ENCODE peak calls at places on chromosomes 11 and 22, in four cellular contexts. C, L, B and U are unnamed samples. For H3K27me3, the result is how much of the 10 kb centered on the place peaks cover.

GRCh38 chr11:94794287-94795168 is 26.4 kb downstream of the AMOTL1 start:
- DNase-seq in L (no peak), C (no peak), B (peak), U (no peak)

GRCh38 chr11:100681064-100681502 is 6.0 kb upstream of the ARHGAP42 start:
- DNase-seq in L (peak), C (peak), B (peak), U (peak)

GRCh38 chr11:103541186-103541795 is 432.1 kb downstream of the DYNC2H1 start:
- DNase-seq in C (no peak), L (no peak), B (no peak), U (no peak)

GRCh38 chr11:66728760-66729385 is at the start of gene SPTBN2:
- DNase-seq in C (no peak), B (no peak), L (peak), U (peak)

GRCh38 chr11:79296113-79296512 is 144.7 kb downstream of the TENM4 start:
- DNase-seq in L (no peak), B (no peak), C (no peak), U (no peak)

GRCh38 chr11:113531575-113532451 is 56.6 kb upstream of the DRD2 start:
- DNase-seq in C (no peak), B (no peak), L (no peak), U (no peak)

GRCh38 chr11:133809525-133810178 is 35.7 kb downstream of the SPATA19 start:
- DNase-seq in B (no peak), L (no peak), C (no peak), U (no peak)

GRCh38 chr22:50027639-50028537 is 15.3 kb upstream of the IL17REL start:
- DNase-seq in C (no peak), B (peak), L (no peak), U (peak)

GRCh38 chr11:48024635-48025071 is 44.3 kb downstream of the PTPRJ start:
- DNase-seq in L (no peak), B (no peak), C (no peak), U (no peak)

GRCh38 chr11:83008581-83008923 is 63.1 kb downstream of the RAB30 start:
- DNase-seq in C (no peak), L (no peak), B (no peak), U (no peak)

GRCh38 chr11:57792060-57792541 is 30.5 kb downstream of the CTNND1 start:
- DNase-seq in B (no peak), C (peak), L (no peak), U (peak)

GRCh38 chr11:46389450-46390330 is 1.9 kb downstream of the CHRM4 start:
- DNase-seq in B (peak), C (no peak), L (peak), U (peak)

GRCh38 chr11:9380773-9381172 is 3.7 kb upstream of the IPO7 start:
- DNase-seq in C (no peak), L (no peak), B (no peak), U (no peak)

GRCh38 chr11:14261094-14261493 is 97.9 kb downstream of the RRAS2 start:
- DNase-seq in L (no peak), B (no peak), C (no peak), U (no peak)

GRCh38 chr11:120909676-120910215 is 114.2 kb upstream of the TBCEL start:
- DNase-seq in B (no peak), C (no peak), L (no peak), U (no peak)

GRCh38 chr11:12981879-12982531 is 27.1 kb upstream of the RASSF10 start:
- DNase-seq in C (no peak), L (no peak), B (no peak), U (no peak)

GRCh38 chr11:124863826-124864165 is 1.4 kb upstream of the ROBO3 start:
- DNase-seq in L (peak), C (no peak), B (no peak), U (no peak)

GRCh38 chr11:79708319-79708928 is 267.6 kb upstream of the TENM4 start:
- DNase-seq in L (no peak), C (peak), B (no peak), U (peak)

GRCh38 chr11:68682531-68682931 is 1.8 kb upstream of the GAL start:
- DNase-seq in C (no peak), B (no peak), L (no peak), U (no peak)

GRCh38 chr11:128195057-128195751 is 392.2 kb downstream of the ETS1 start:
- DNase-seq in C (no peak), B (no peak), L (no peak), U (no peak)

GRCh38 chr11:1994121-1994520 is 3.5 kb downstream of the H19 start:
- DNase-seq in C (no peak), B (no peak), L (no peak), U (no peak)

GRCh38 chr22:46672731-46673130 is 52.5 kb downstream of the GRAMD4 start:
- DNase-seq in C (no peak), B (no peak), L (no peak), U (peak)

GRCh38 chr11:85137597-85137996 is 489.5 kb downstream of the DLG2 start:
- DNase-seq in C (no peak), B (no peak), L (no peak), U (no peak)

GRCh38 chr11:73310076-73310475 is 2.0 kb downstream of the ARHGEF17 start:
- DNase-seq in B (no peak), C (no peak), L (no peak), U (no peak)

GRCh38 chr11:73310661-73311393 is 2.8 kb downstream of the ARHGEF17 start:
- DNase-seq in C (no peak), L (no peak), B (peak), U (no peak)

GRCh38 chr11:73308003-73308962 is at the start of gene ARHGEF17:
- DNase-seq in C (no peak), L (peak), B (no peak), U (peak)

GRCh38 chr11:73307323-73308002 is 613 bp upstream of the ARHGEF17 start:
- DNase-seq in L (peak), B (peak), C (peak), U (peak)

DNA sequence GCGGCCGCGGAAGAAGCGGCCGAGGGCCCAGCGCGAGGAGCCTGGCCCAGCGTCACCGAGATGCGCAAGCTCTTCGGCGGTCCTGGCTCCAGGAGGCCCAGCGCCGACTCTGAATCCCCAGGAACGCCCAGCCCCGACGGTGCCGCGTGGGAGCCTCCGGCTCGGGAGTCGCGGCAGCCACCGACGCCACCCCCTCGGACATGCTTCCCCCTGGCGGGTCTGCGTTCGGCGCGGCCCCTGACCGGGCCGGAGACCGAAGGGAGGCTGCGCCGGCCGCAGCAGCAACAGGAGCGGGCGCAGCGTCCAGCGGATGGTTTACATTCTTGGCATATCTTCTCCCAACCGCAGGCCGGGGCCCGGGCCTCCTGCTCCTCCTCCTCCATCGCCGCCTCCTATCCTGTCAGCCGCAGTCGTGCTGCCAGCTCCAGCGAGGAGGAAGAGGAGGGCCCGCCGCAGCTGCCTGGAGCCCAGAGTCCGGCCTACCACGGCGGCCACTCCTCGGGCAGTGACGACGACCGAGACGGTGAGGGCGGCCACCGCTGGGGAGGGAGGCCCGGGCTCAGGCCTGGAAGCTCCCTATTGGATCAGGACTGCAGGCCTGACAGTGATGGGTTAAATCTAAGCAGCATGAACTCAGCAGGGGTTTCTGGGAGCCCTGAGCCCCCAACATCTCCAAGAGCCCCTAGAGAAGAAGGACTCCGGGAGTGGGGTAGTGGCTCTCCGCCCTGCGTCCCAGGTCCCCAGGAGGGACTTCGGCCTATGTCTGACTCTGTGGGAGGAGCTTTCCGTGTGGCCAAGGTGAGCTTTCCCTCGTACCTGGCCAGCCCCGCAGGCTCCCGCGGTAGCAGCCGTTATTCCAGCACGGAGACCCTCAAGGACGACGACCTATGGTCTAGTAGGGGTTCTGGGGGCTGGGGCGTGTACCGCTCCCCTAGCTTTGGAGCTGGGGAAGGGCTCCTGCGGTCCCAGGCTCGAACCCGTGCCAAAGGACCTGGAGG is 1.2 kb downstream of the ARHGEF17 start:
- DNase-seq in B (peak), L (peak), C (no peak), U (peak)
- TF ChIP-seq EP300 in B (no peak), L (no peak), C (no peak), U (no peak)

GRCh38 chr11:107592813-107593212 is 1.9 kb downstream of the ELMOD1 start:
- DNase-seq in L (no peak), C (no peak), B (no peak), U (no peak)

GRCh38 chr11:107592256-107592655 is 1.3 kb downstream of the ELMOD1 start:
- DNase-seq in C (no peak), B (no peak), L (no peak), U (no peak)

GRCh38 chr11:107590460-107591097 is 368 bp upstream of the ELMOD1 start:
- DNase-seq in C (no peak), B (no peak), L (no peak), U (no peak)

GRCh38 chr11:107591446-107592236 is 694 bp downstream of the ELMOD1 start:
- DNase-seq in B (peak), C (no peak), L (no peak), U (no peak)

GRCh38 chr11:107591098-107591445 is at the start of gene ELMOD1:
- DNase-seq in B (no peak), L (peak), C (no peak), U (peak)
- H3K27me3 ChIP-seq in B (half or more), L (under half), C (under half), U (half or more)

GRCh38 chr11:19834761-19835160 is 122.1 kb downstream of the NAV2 start:
- DNase-seq in C (no peak), B (no peak), L (no peak), U (no peak)

GRCh38 chr11:19829109-19829790 is 116.6 kb downstream of the NAV2 start:
- DNase-seq in C (no peak), B (no peak), L (no peak), U (peak)

GRCh38 chr11:19828382-19829108 is 115.9 kb downstream of the NAV2 start:
- DNase-seq in C (peak), B (no peak), L (no peak), U (no peak)

GRCh38 chr11:19832901-19833300 is 120.3 kb downstream of the NAV2 start:
- DNase-seq in C (no peak), L (no peak), B (no peak), U (no peak)

DNA sequence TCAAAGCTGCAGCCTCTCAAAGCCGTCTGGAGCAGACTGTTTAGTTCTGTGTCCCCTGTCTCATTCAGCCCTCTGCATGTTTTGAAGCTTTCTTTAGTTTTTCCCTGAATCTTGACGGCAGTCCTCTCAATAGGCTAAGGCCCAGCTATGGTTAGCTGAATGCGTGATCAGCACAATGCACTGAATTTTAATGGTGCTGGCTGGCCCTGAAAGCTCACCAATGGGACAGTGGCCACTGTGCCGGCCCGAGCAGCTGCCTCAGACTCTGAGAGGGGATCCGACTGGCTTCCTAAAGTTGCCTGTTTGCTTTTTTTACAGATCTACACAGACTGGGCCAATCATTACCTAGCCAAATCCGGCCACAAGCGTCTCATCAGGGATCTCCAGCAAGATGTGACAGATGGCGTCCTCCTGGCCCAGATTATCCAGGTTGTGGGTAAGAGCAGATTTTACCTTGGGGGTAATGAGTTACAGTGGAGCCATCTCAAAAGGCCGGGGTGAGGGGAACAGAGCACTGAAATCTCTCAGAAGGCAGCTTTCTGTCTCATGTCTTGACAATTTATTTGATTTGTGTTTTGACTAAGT is 119.6 kb downstream of the NAV2 start:
- DNase-seq in L (no peak), C (no peak), B (no peak), U (no peak)
- TF ChIP-seq EP300 in L (no peak), C (no peak), B (no peak), U (no peak)

DNA sequence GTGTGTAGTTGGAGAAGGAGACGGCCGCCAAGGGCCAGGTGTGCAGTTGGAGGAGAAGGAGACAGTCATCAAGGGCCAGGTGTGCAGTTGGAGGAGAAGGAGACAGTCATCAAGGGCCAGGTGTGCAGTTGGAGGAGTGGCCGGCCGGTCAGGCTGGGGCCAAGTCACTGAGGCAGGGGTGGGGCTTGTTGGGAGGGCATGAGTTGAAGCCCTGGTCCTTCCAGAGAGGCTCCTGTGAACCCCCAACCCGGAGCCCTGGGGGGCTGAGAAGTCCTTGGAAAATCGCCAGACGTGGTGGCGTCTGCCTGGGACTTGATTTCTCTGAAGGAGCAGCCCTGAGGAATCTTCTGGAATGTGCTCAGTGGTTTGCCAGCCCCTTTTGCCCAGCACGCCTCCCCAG is 1320.5 kb downstream of the BRD1 start:
- DNase-seq in B (no peak), L (no peak), C (no peak), U (no peak)
- H3K27me3 ChIP-seq in B (under half), L (under half), C (under half), U (under half)

GRCh38 chr11:30322826-30323710 is at the start of gene ARL14EP:
- DNase-seq in B (peak), C (peak), L (peak), U (peak)
- TF ChIP-seq EP300 in B (no peak), C (no peak), L (peak), U (no peak)

DNA sequence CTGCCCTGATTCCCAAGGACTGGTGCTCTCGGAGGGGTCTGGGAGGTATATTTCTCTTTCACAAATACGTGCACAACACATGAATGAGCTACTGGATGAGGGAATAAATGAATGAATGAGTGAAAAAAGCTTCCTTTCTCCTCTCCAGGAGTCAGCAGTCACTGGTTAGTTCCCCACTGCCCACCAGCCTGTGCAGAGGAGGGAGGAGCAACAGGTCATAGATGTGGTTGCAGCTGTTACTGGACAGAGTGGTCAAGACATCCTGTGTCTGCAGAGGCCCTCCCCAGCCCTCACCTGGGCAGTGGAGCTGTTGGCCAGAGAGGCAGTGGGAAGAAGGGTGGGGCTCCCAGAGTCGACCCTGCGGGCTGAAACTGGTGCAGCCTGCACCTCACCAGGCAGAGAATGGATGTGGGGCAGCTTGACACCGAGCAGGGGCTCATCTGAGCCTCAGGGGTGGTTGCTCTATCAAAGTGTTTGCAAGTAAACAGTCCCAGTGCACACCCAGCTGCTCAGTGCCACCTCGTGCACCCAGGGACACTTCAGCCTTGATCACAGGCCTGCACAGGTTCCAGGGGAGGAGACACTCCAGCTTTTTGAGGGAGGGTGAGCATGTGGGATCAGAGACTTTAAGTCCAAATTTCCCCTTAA is 1.4 kb upstream of the VPREB1 start:
- DNase-seq in C (no peak), L (no peak), B (no peak), U (no peak)
- H3K27me3 ChIP-seq in C (under half), L (half or more), B (under half), U (under half)

DNA sequence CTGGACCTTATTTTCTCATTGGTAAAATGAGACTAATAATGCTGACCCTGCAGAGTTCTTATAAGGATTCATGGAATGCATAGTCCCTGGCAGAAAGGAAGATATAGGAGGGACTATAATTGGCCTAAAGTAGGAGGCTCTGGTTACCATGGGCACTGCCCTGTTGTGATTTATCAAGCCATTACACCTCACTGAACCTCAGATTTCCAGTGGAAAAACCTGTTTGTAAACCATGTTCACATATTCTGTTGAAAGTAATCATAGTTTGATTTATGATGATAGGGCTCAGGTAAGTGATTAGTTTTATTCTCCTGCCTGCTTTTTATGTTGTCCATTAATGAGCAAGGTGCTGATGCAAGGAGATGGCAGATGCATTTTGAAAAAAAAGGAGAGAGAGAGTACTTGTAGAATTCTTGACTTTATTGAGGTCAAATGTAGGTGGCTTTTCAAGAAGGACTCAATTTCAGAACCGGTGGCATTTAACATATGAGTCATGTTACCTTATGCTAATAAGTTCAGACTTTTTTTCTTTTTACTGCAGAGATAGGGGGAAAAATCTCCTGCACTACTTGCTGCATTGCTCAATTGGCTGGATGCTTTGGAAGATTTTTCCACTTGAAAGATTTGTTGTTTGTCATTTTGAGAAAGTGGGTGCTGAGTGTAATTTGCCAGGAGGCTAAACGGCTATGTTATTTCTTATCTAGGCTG is 14.6 kb downstream of the NF2 start:
- DNase-seq in C (no peak), L (no peak), B (no peak), U (no peak)
- TF ChIP-seq EP300 in C (no peak), L (no peak), B (no peak), U (no peak)

GRCh38 chr22:20427945-20428417 is 9.6 kb downstream of the SCARF2 start:
- DNase-seq in C (no peak), L (no peak), B (peak), U (no peak)

GRCh38 chr22:20424937-20425587 is 12.6 kb downstream of the SCARF2 start:
- DNase-seq in C (no peak), B (no peak), L (no peak), U (no peak)

GRCh38 chr22:20424553-20424936 is 13.1 kb downstream of the SCARF2 start:
- DNase-seq in C (no peak), B (no peak), L (no peak), U (no peak)

GRCh38 chr22:20427104-20427944 is 10.3 kb downstream of the SCARF2 start:
- DNase-seq in L (no peak), C (no peak), B (no peak), U (no peak)

DNA sequence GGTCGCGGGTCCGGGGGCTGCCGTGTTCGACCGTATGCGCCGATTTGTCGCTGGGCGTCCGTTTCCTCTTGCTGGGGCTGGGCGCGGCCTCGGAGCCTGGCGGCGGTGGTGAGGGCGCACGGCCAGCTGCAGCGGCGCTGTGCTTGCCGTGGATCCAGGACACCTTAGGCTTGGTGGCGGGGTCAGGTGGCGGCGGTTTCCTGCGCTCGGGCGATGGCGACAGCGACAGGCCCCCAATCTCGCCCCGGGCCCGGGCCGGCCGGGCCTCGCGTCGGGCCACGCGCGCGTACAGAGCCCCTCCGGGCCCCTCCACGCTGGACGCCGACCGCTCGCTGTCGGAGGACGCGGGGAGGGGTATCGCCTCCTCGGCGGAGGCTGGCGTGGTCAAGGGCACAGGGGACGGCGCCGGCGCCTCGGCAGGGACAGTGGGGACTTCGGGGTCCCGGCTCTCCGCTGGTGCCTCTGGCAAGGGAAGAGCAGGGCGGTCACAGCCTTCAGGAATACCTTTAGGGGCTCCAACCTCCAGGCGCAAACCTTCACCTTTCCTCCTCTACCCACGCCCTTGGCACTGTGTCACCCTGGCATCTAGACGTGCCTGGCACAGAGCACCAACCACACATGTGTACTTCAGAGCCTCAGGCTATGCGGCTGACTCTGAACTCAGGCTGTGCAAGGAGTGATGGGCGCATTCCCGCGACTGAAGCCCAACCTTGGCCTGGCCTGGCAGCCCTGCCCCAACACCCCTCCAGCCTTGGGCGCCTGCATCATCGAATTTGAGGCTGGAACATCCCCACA is 11.6 kb downstream of the SCARF2 start:
- DNase-seq in B (no peak), C (no peak), L (no peak), U (no peak)
- H3K27me3 ChIP-seq in B (under half), C (under half), L (half or more), U (half or more)